ENCODE peak calls at places on chromosomes 12 and 14, in six cellular contexts. N is upper lobe of right lung, V is AG09319, Q is Peyer's patch, X is thyroid gland, E is AG09309. B is an unnamed sample.

GRCh38 chr12:56129210-56129691 is 1.2 kb downstream of the ESYT1 start:
- DNase-seq in N (peak), V (no peak), Q (peak), X (peak), E (no peak), B (peak)

GRCh38 chr14:21557084-21557901 is 22.6 kb downstream of the OR10G3 start:
- DNase-seq in N (peak), V (peak), Q (no peak), X (peak), E (peak), B (peak)

GRCh38 chr12:14239350-14239934 is 126.0 kb upstream of the ATF7IP start:
- DNase-seq in N (no peak), V (no peak), Q (no peak), X (no peak), E (no peak), B (no peak)

GRCh38 chr12:11836282-11836963 is 186.9 kb downstream of the ETV6 start:
- DNase-seq in N (peak), V (no peak), Q (no peak), X (peak), E (no peak), B (no peak)

GRCh38 chr12:105214670-105215375 is 21.2 kb downstream of the APPL2 start:
- DNase-seq in N (no peak), V (no peak), Q (peak), X (no peak), E (no peak), B (no peak)

GRCh38 chr14:49769171-49769570 is 1.2 kb downstream of the KLHDC2 start:
- DNase-seq in N (no peak), V (no peak), Q (no peak), X (peak), E (no peak), B (no peak)

GRCh38 chr14:90290612-90291011 is 34.3 kb downstream of the PSMC1 start:
- DNase-seq in N (no peak), V (no peak), Q (no peak), X (no peak), E (no peak), B (no peak)

GRCh38 chr12:101642115-101643067 is 47.6 kb downstream of the MYBPC1 start:
- DNase-seq in N (peak), V (no peak), Q (peak), X (peak), E (no peak), B (no peak)

GRCh38 chr14:103008768-103009342 is 48.5 kb downstream of the CDC42BPB start:
- DNase-seq in N (peak), V (no peak), Q (no peak), X (no peak), E (no peak), B (no peak)

GRCh38 chr12:42625611-42626010 is 36.1 kb upstream of the PRICKLE1 start:
- DNase-seq in N (no peak), V (no peak), Q (no peak), X (no peak), E (no peak), B (no peak)

GRCh38 chr14:75479770-75480600 is 42.3 kb upstream of the BATF start:
- DNase-seq in N (no peak), V (no peak), Q (no peak), X (no peak), E (no peak), B (no peak)

GRCh38 chr12:71430756-71431155 is 8.8 kb upstream of the LGR5 start:
- DNase-seq in N (no peak), V (no peak), Q (no peak), X (no peak), E (no peak), B (no peak)

GRCh38 chr14:62056789-62057188 is 294.6 kb downstream of the SNAPC1 start:
- DNase-seq in N (no peak), V (no peak), Q (no peak), X (no peak), E (no peak), B (no peak)

GRCh38 chr12:1443421-1444141 is 150.8 kb downstream of the FBXL14 start:
- DNase-seq in N (no peak), V (peak), Q (no peak), X (no peak), E (peak), B (no peak)

GRCh38 chr12:70258605-70259403 is 15.6 kb downstream of the CNOT2 start:
- DNase-seq in N (no peak), V (no peak), Q (no peak), X (no peak), E (no peak), B (no peak)

GRCh38 chr12:25994252-25994651 is 35.8 kb downstream of the RASSF8 start:
- DNase-seq in N (no peak), V (peak), Q (no peak), X (no peak), E (peak), B (no peak)

GRCh38 chr12:65756956-65757511 is 67.2 kb upstream of the HMGA2 start:
- DNase-seq in N (no peak), V (no peak), Q (no peak), X (no peak), E (no peak), B (no peak)

GRCh38 chr14:40394634-40395340 is 962.6 kb upstream of the FBXO33 start:
- DNase-seq in N (no peak), V (no peak), Q (no peak), X (no peak), E (no peak), B (no peak)

GRCh38 chr14:81169711-81170103 is 51.1 kb downstream of the GTF2A1 start:
- DNase-seq in N (peak), V (no peak), Q (peak), X (peak), E (no peak), B (no peak)

DNA sequence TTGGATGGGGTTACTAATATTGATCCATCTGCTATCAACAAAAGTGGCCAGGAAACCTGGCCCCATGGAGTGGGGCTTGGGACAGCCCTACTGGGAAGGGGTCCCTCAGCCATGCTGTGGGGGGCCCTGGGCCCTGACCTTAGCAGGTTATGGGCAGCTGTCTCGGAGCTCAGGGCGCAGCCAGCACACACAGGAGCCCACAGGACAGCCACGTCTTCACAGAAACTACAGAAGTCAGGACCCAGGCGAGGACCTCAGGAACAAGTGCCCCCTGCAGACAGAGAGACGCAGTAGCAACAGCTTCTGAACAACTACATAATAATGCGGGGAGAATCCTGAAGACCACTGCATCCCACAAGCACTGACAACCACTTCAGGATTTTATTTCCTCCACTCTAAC is 11.9 kb upstream of the FKBP11 start:
- DNase-seq in N (peak), V (no peak), Q (no peak), X (no peak), E (no peak), B (no peak)
- TF ChIP-seq CTCF in N (no peak), V (no peak), Q (no peak), X (no peak), E (peak), B (no peak)

DNA sequence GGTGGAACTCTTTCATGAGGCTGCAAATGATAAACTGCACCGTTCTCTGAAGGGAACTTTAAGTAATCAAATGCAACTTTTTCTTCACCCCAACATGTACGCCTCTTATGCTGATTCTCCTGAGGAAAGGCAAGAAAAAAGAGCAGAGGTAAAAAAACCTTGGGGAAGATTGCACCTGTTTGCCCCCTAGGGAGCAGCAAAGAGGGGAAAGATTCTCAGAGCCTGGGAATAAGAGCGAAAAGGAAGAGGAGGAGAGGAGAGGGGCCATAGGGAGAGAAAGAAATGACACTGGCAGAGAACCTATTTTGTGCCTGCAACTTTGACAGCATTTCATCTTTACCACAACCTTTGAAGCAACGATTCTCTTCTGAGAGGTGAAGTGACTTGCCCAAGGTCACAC is 254.6 kb downstream of the KSR2 start:
- DNase-seq in N (no peak), V (no peak), Q (no peak), X (no peak), E (no peak), B (no peak)
- TF ChIP-seq CTCF in N (no peak), V (no peak), Q (no peak), X (no peak), E (no peak), B (no peak)

GRCh38 chr12:113519464-113520191 is 48.0 kb upstream of the LHX5 start:
- DNase-seq in N (no peak), V (no peak), Q (no peak), X (no peak), E (no peak), B (no peak)

GRCh38 chr12:113528606-113529005 is 56.9 kb upstream of the LHX5 start:
- DNase-seq in N (no peak), V (no peak), Q (no peak), X (no peak), E (no peak), B (no peak)

GRCh38 chr12:113525066-113525465 is 53.4 kb upstream of the LHX5 start:
- DNase-seq in N (no peak), V (no peak), Q (no peak), X (no peak), E (no peak), B (no peak)

GRCh38 chr12:113524495-113524894 is 52.8 kb upstream of the LHX5 start:
- DNase-seq in N (no peak), V (no peak), Q (no peak), X (no peak), E (no peak), B (no peak)
- TF ChIP-seq CTCF in N (no peak), V (no peak), Q (no peak), X (no peak), E (no peak), B (no peak)

DNA sequence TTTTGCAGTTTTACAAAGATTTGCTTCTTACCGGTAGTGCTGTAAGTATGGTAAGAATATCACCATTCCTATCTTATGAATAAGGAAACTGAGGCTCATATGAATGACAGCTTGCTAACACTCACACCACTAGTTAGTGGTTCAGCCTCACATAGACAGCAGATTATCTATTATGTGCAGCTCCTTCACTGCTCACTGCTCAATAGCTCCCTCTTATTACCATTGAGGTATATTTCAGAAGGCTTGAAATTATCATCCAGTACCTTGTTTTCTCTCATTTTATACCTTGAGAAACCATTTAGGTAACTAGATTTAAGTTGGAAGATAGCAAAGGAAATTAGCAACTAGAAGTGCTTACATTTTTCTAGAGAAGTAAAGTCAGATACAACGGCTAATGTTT is 15.5 kb downstream of the RIC8B start:
- DNase-seq in N (no peak), V (no peak), Q (no peak), X (no peak), E (no peak), B (no peak)
- TF ChIP-seq CTCF in N (no peak), V (no peak), Q (no peak), X (peak), E (peak), B (peak)

DNA sequence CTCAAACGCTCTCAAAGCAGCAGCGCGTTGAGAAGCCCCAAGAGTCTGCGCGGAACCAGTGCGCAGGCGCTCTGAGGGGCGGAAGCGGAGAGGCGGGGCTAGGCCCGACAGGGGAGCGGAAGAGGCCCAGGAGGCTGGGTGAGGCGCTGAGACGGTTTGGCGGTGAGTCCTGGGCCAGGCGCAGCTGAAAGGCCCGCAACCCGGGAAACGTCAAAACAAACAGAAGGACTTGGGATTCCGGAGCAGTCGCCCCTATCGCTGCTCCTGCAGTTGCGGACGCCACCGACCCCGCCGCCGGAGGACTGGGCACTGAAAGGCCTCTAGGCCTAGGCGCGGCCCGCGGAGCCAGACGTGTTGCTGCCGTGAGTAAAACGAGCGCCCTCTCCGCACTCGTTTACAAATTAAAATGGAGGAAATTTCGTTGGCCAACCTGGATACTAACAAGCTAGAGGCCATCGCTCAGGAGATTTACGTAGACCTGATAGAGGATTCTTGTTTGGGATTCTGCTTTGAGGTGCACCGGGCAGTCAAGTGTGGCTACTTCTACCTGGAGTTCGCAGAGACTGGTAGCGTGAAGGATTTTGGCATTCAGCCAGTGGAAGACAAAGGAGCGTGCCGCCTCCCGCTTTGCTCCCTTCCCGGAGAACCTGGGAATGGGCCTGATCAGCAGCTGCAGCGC is at the start of gene ATXN7L3B:
- DNase-seq in N (peak), V (peak), Q (peak), X (peak), E (peak), B (peak)
- TF ChIP-seq CTCF in N (no peak), V (no peak), Q (no peak), X (no peak), E (no peak), B (no peak)

DNA sequence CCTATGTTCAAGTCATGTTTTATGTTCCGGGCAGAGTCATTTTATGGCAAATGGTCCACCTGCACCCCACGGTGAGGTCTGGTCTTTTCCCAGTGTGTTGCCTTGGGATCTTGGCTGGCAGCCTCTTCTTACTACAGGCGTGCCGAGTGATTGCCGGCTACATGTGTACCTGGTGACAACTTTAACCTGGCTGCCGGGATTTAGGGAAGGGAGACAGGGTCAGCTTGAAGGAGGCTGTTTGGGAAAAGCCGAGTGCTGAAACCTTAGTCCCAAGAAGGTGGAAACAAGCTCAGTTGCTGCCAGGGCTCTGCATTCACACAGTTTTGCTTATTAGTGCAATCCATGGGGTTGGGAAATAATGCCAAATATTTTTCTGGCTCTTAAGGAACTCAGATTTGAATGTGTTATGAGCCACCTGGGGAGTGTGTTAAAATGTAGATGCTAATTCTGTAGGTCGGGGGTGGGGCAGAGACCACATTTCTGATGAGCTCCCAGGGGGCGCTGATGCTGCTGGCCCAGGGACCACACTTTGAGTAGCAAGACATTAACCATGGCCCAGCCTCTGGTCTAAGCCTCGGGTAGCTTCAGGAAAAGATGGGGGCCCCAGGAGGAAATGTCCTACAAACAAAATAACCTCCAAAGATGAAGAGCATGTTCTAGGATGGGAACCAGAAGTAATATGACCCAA is 179.6 kb downstream of the TBX5 start:
- DNase-seq in N (no peak), V (no peak), Q (no peak), X (no peak), E (no peak), B (no peak)
- TF ChIP-seq CTCF in N (no peak), V (no peak), Q (no peak), X (no peak), E (no peak), B (no peak)

DNA sequence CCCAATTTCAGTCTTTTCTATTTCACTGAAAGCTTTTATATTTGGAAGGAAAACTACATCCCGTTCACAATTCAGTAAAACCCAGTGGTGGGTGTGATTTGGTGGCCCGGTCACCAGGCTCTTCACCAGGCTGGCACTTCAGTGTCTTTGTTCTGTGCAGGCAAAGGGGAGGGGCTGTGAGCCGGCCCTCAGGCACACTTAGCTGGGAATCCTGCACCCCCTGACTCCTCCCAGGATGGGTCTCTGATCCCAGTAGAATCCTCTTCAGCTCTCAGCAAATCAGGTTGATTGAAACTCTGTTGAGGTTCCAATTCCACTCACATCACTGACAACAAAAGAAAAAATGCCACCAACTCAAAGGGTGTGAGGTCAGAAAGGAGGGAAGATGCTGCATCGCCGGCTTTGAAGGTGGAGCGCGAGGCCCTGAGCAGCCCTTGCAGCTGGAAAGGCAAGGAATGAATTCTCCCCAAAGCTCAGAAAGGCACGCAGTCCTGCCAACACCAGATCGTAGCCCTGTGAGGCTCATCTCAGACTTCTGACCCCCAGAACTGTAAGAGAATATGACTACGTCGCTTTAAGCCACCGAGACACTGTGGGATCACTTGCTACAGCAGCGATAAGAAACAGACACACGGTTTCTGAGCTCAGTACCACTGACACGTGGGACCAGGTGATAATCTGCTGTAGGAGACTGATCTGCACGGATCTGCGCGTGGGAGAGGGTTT is 166.6 kb downstream of the PIWIL1 start:
- DNase-seq in N (no peak), V (no peak), Q (no peak), X (no peak), E (no peak), B (no peak)
- TF ChIP-seq CTCF in N (no peak), V (no peak), Q (no peak), X (no peak), E (no peak), B (no peak)

GRCh38 chr14:92135269-92135668 is 13.5 kb downstream of the CPSF2 start:
- DNase-seq in N (no peak), V (no peak), Q (no peak), X (no peak), E (no peak), B (no peak)
- TF ChIP-seq CTCF in N (peak), V (peak), Q (peak), X (peak), E (peak), B (peak)

GRCh38 chr12:53062011-53062961 is 12.4 kb downstream of the TNS2 start:
- DNase-seq in N (peak), V (no peak), Q (peak), X (no peak), E (no peak), B (no peak)

GRCh38 chr12:53060064-53060720 is 10.3 kb downstream of the TNS2 start:
- DNase-seq in N (no peak), V (no peak), Q (no peak), X (no peak), E (no peak), B (no peak)

GRCh38 chr12:53060721-53061276 is 10.9 kb downstream of the TNS2 start:
- DNase-seq in N (peak), V (no peak), Q (peak), X (peak), E (no peak), B (peak)

GRCh38 chr12:53062977-53063707 is 13.3 kb downstream of the TNS2 start:
- DNase-seq in N (peak), V (no peak), Q (peak), X (no peak), E (no peak), B (no peak)

DNA sequence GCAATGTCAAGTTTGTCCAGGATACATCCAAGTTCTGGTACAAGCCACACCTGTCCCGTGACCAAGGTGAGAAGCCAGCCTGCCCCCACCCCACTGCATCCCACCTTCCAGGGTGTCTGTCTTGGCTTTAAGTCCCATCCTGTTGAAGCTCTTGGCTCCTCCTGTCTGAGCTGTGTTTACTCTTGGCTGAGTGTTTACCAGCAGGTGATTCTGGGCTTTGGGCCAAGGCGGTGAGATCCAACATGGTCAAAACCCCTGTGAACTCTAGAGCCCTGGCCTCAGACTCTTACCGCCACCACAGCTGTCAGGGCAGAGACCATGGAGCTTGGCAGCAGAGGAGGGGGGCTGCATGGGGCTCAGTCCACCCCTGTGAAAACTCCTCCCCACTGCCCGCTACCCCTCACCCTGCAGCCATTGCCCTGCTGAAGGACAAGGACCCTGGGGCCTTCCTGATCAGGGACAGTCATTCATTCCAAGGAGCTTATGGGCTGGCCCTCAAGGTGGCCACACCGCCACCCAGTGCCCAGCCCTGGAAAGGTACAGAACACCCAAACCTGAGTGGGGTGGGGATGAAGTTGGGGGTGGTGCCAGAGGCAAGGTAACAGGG is 11.6 kb downstream of the TNS2 start:
- DNase-seq in N (peak), V (no peak), Q (peak), X (peak), E (no peak), B (no peak)
- TF ChIP-seq CTCF in N (no peak), V (no peak), Q (no peak), X (peak), E (peak), B (peak)